ENCODE peak calls at places on chromosomes 2 and 18, in six cellular contexts. N is body of pancreas, E is pancreas, C is lower lobe of right lung, M is sigmoid colon, P is right cardiac atrium. F is an unnamed sample.

GRCh38 chr2:6946722-6947121 is 29.5 kb downstream of the RNF144A start:
- DNase-seq in N (no peak), C (no peak), P (no peak), M (no peak), E (no peak), F (no peak)

GRCh38 chr2:31446848-31447247 is 32.3 kb upstream of the XDH start:
- DNase-seq in E (no peak), M (no peak), P (no peak), C (no peak), N (no peak), F (no peak)

GRCh38 chr18:48328473-48329205 is 80.5 kb downstream of the ZBTB7C start:
- DNase-seq in E (no peak), P (no peak), C (no peak), N (no peak), M (no peak), F (no peak)

GRCh38 chr2:40451926-40452605 is at the start of gene SLC8A1:
- DNase-seq in C (peak; percentile 55), P (peak; percentile 80), N (no peak), M (peak; percentile 68), E (no peak), F (no peak)

GRCh38 chr2:42979416-42979869 is 187.1 kb upstream of the HAAO start:
- DNase-seq in E (peak; percentile 87), M (peak; percentile 47), C (no peak), N (peak; percentile 95), P (no peak), F (no peak)

GRCh38 chr2:69086466-69086865 is 73.5 kb downstream of the ANTXR1 start:
- DNase-seq in E (no peak), M (no peak), P (no peak), C (no peak), N (no peak), F (no peak)

GRCh38 chr2:217958889-217959235 is 43.9 kb downstream of the TNS1 start:
- DNase-seq in M (peak; percentile 41), P (no peak), E (no peak), N (no peak), C (peak; percentile 35), F (no peak)

GRCh38 chr18:76350134-76351025 is 144.7 kb downstream of the ZNF516 start:
- DNase-seq in N (no peak), E (no peak), P (no peak), C (no peak), M (no peak), F (no peak)

GRCh38 chr18:11809895-11810294 is 41.3 kb upstream of the CHMP1B start:
- DNase-seq in P (no peak), N (no peak), E (no peak), C (no peak), M (no peak), F (no peak)

GRCh38 chr2:12723741-12724463 is 7.2 kb downstream of the TRIB2 start:
- DNase-seq in M (no peak), P (no peak), E (no peak), N (no peak), C (no peak), F (no peak)

GRCh38 chr2:21004181-21004572 is 39.7 kb downstream of the APOB start:
- DNase-seq in N (no peak), M (no peak), C (no peak), P (no peak), E (no peak), F (no peak)

GRCh38 chr2:10935953-10936942 is 24.5 kb downstream of the KCNF1 start:
- DNase-seq in C (no peak), E (no peak), P (no peak), N (peak; percentile 25), M (no peak), F (no peak)

GRCh38 chr2:63058149-63058741 is 7.6 kb downstream of the OTX1 start:
- DNase-seq in C (no peak), M (no peak), E (no peak), N (no peak), P (no peak), F (no peak)

GRCh38 chr2:62705859-62706720 is 577 bp downstream of the EHBP1 start:
- DNase-seq in N (peak; percentile 61), P (peak; percentile 85), M (peak; percentile 89), C (peak; percentile 77), E (peak; percentile 64), F (peak; percentile 52)

GRCh38 chr18:35089918-35090550 is 48.8 kb downstream of the MAPRE2 start:
- DNase-seq in N (no peak), E (no peak), M (no peak), P (no peak), C (no peak), F (no peak)

GRCh38 chr2:201256001-201256544 is 4.3 kb upstream of the CASP8 start:
- DNase-seq in N (no peak), E (no peak), M (no peak), C (no peak), P (no peak), F (no peak)

GRCh38 chr18:72601944-72602343 is 57.8 kb upstream of the CBLN2 start:
- DNase-seq in N (no peak), E (no peak), P (no peak), M (no peak), C (no peak), F (no peak)

GRCh38 chr2:159706385-159706980 is 5.8 kb upstream of the MARCHF7 start:
- DNase-seq in N (no peak), P (peak; percentile 62), C (no peak), M (no peak), E (no peak), F (no peak)

GRCh38 chr2:29606105-29606871 is 315.1 kb downstream of the ALK start:
- DNase-seq in E (no peak), P (no peak), C (no peak), M (no peak), N (no peak), F (no peak)

GRCh38 chr18:31049189-31049588 is 6.6 kb upstream of the DSC3 start:
- DNase-seq in E (no peak), P (no peak), C (no peak), N (no peak), M (no peak), F (no peak)

DNA sequence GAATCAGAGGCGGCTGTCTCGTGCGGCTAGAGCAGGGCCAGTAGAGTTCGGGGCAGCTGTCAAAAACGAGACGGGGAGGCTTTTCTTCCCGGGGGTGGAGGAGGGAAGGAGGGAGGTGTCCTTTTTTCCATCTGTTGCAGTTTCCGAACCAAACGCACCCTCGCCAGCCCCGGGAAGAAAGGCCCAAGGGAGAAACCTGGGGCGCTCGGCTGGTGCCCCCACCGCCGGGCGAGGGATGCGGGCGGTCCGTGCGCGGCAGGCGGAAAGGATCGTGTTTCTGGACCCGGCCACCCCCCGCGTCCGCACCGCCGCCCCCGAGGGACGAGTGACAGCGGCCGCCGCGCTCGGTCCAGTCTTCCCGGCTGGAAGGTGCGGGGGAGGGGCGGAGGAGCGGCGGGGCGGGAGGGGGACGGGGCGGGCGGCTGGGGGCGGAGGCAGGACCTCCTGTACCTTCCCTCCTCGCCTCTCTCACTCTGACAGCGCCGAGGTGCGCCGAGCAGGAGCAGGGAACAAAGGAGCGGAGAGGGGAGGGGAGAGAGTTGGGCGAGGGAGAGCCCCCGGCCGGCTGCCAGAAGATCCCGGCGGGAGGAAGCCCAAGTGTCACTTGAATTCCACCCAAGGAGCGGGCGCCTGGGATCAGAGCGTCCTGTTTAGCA is at the start of gene TGIF1:
- DNase-seq in M (peak; percentile 94), P (peak; percentile 94), E (peak; percentile 81), C (peak; percentile 87), N (peak; percentile 88), F (peak; percentile 59)
- H3K4me1 ChIP-seq in M (peaks cover 28% of the 10 kb centered on the region), P (peaks cover 3% of the 10 kb centered on the region), E (peaks cover 14% of the 10 kb centered on the region), C (peaks cover 24% of the 10 kb centered on the region), N (peaks cover 41% of the 10 kb centered on the region), F (peaks cover 35% of the 10 kb centered on the region)

GRCh38 chr2:64533882-64534281 is 9.8 kb downstream of the AFTPH start:
- DNase-seq in N (no peak), C (no peak), M (no peak), E (no peak), P (no peak), F (no peak)

GRCh38 chr2:64535024-64535423 is 10.9 kb downstream of the AFTPH start:
- DNase-seq in M (no peak), N (no peak), C (no peak), P (no peak), E (no peak), F (no peak)

GRCh38 chr2:64532030-64532429 is 7.9 kb downstream of the AFTPH start:
- DNase-seq in P (no peak), E (no peak), C (no peak), M (no peak), N (no peak), F (no peak)

GRCh38 chr2:64537991-64538390 is 13.9 kb downstream of the AFTPH start:
- DNase-seq in M (no peak), N (no peak), E (no peak), C (no peak), P (no peak), F (no peak)

DNA sequence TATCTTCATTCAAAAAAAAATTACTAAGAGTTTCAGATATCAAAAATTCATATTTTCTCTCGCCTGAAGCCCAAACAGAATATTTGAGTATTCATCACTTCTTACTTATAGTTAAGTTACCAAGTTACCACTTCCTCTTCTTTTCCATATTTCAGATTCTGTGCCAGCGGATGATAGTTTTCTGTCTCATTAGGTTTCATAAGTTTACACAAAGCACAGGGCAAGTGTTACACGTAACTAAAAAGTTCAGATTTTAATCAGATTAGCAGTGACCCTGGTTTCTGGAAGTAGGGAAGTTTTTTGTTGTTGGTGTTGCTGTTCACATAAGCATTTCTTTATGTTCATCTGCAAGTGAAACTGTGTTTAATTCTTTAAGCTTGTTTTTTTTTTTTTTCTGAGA is 10.2 kb downstream of the AFTPH start:
- DNase-seq in N (no peak), P (no peak), E (no peak), M (no peak), C (no peak), F (no peak)
- H3K4me1 ChIP-seq in N (peaks cover 50% of the 10 kb centered on the region), P (no peaks in the 10 kb centered on the region), E (peaks cover 52% of the 10 kb centered on the region), M (peaks cover 24% of the 10 kb centered on the region), C (peaks cover 32% of the 10 kb centered on the region), F (peaks cover 66% of the 10 kb centered on the region)

GRCh38 chr2:215839309-215839708 is 174.0 kb downstream of the MREG start:
- DNase-seq in N (no peak), E (no peak), P (peak; percentile 61), M (no peak), C (no peak), F (no peak)

GRCh38 chr2:215836881-215837280 is 176.5 kb downstream of the MREG start:
- DNase-seq in E (no peak), N (no peak), P (no peak), M (no peak), C (no peak), F (no peak)

GRCh38 chr2:215839816-215840215 is 173.5 kb downstream of the MREG start:
- DNase-seq in E (no peak), C (no peak), P (no peak), M (no peak), N (no peak), F (no peak)

GRCh38 chr2:215843579-215843978 is 169.8 kb downstream of the MREG start:
- DNase-seq in P (peak; percentile 53), N (peak; percentile 20), C (no peak), M (no peak), E (no peak), F (no peak)

GRCh38 chr2:215841175-215841816 is 172.1 kb downstream of the MREG start:
- DNase-seq in E (no peak), P (peak; percentile 38), N (no peak), C (no peak), M (no peak), F (no peak)
- H3K4me1 ChIP-seq in E (no peaks in the 10 kb centered on the region), P (no peaks in the 10 kb centered on the region), N (no peaks in the 10 kb centered on the region), C (no peaks in the 10 kb centered on the region), M (peaks cover 4% of the 10 kb centered on the region), F (no peaks in the 10 kb centered on the region)

DNA sequence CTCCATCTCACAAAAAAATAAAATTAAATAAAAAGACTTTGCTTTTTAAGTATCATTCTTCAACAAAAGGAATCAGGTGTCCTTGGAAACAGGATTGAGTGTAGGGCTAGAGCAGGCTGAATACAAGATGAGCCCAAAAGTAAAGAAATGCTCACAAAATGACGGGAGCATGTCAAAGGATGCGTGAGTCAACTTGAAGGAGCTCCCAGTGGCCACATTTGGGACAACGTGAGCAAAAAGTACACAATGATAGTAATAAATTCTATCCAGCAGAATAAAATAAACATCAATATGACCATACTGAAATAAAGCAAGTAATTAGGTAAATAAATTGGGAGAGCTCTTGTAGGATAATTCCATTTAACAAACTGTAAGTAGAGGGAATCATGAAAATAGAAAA is 220.7 kb downstream of the PHLPP1 start:
- DNase-seq in E (no peak), C (no peak), M (no peak), N (no peak), P (no peak), F (no peak)
- H3K4me1 ChIP-seq in E (peaks cover 4% of the 10 kb centered on the region), C (peaks cover 26% of the 10 kb centered on the region), M (peaks cover 17% of the 10 kb centered on the region), N (no peaks in the 10 kb centered on the region), P (no peaks in the 10 kb centered on the region), F (no peaks in the 10 kb centered on the region)

F was measured in CD4-positive, alpha-beta memory T cell.